ENCODE peak calls at places on chromosomes 5 and 9, in seven cellular contexts. One of them, this sample, is unnamed.

GRCh38 chr9:89042984-89043383 is 51.7 kb downstream of the S1PR3 start:
- DNase-seq in neural progenitor cell: no peak
- DNase-seq in H9: no peak
- DNase-seq in OCI-LY7: no peak
- DNase-seq in lower lobe of right lung: no peak
- DNase-seq in endodermal cell: no peak
- DNase-seq in endothelial cell of umbilical vein: no peak
- DNase-seq in this sample: no peak

GRCh38 chr5:149172261-149172660 is 31.0 kb downstream of the ABLIM3 start:
- DNase-seq in neural progenitor cell: no peak
- DNase-seq in H9: no peak
- DNase-seq in OCI-LY7: no peak
- DNase-seq in lower lobe of right lung: no peak
- DNase-seq in endodermal cell: no peak
- DNase-seq in endothelial cell of umbilical vein: peak
- DNase-seq in this sample: peak

GRCh38 chr9:77514886-77515711 is 133.0 kb downstream of the GNA14 start:
- DNase-seq in neural progenitor cell: no peak
- DNase-seq in H9: no peak
- DNase-seq in OCI-LY7: no peak
- DNase-seq in lower lobe of right lung: no peak
- DNase-seq in endodermal cell: no peak
- DNase-seq in endothelial cell of umbilical vein: peak
- DNase-seq in this sample: no peak

GRCh38 chr9:132579427-132579798 is 3.0 kb upstream of the BARHL1 start:
- DNase-seq in neural progenitor cell: no peak
- DNase-seq in H9: no peak
- DNase-seq in OCI-LY7: no peak
- DNase-seq in lower lobe of right lung: no peak
- DNase-seq in endodermal cell: no peak
- DNase-seq in endothelial cell of umbilical vein: no peak
- DNase-seq in this sample: no peak

GRCh38 chr5:36079200-36079761 is 12.6 kb upstream of the UGT3A2 start:
- DNase-seq in neural progenitor cell: peak
- DNase-seq in H9: peak
- DNase-seq in OCI-LY7: peak
- DNase-seq in lower lobe of right lung: no peak
- DNase-seq in endodermal cell: peak
- DNase-seq in endothelial cell of umbilical vein: peak
- DNase-seq in this sample: peak

GRCh38 chr9:101468116-101468515 is 32.5 kb upstream of the ALDOB start:
- DNase-seq in neural progenitor cell: no peak
- DNase-seq in H9: no peak
- DNase-seq in OCI-LY7: no peak
- DNase-seq in lower lobe of right lung: no peak
- DNase-seq in endodermal cell: no peak
- DNase-seq in endothelial cell of umbilical vein: no peak
- DNase-seq in this sample: no peak

GRCh38 chr9:81455417-81455816 is 233.9 kb downstream of the TLE1 start:
- DNase-seq in neural progenitor cell: no peak
- DNase-seq in H9: no peak
- DNase-seq in OCI-LY7: no peak
- DNase-seq in lower lobe of right lung: no peak
- DNase-seq in endodermal cell: no peak
- DNase-seq in endothelial cell of umbilical vein: no peak
- DNase-seq in this sample: no peak

GRCh38 chr5:180109920-180110319 is 38.4 kb upstream of the RNF130 start:
- DNase-seq in neural progenitor cell: no peak
- DNase-seq in H9: no peak
- DNase-seq in OCI-LY7: no peak
- DNase-seq in lower lobe of right lung: no peak
- DNase-seq in endodermal cell: no peak
- DNase-seq in endothelial cell of umbilical vein: no peak
- DNase-seq in this sample: no peak

GRCh38 chr9:97900738-97901565 is 21.3 kb downstream of the TRMO start:
- DNase-seq in neural progenitor cell: peak
- DNase-seq in H9: no peak
- DNase-seq in OCI-LY7: peak
- DNase-seq in lower lobe of right lung: no peak
- DNase-seq in endodermal cell: peak
- DNase-seq in endothelial cell of umbilical vein: peak
- DNase-seq in this sample: peak

GRCh38 chr5:50744761-50745160 is 78.3 kb downstream of the PARP8 start:
- DNase-seq in neural progenitor cell: no peak
- DNase-seq in H9: no peak
- DNase-seq in OCI-LY7: peak
- DNase-seq in lower lobe of right lung: no peak
- DNase-seq in endodermal cell: no peak
- DNase-seq in endothelial cell of umbilical vein: no peak
- DNase-seq in this sample: no peak

GRCh38 chr9:90368241-90368640 is 274.4 kb downstream of the DIRAS2 start:
- DNase-seq in neural progenitor cell: no peak
- DNase-seq in H9: no peak
- DNase-seq in OCI-LY7: no peak
- DNase-seq in lower lobe of right lung: no peak
- DNase-seq in endodermal cell: no peak
- DNase-seq in endothelial cell of umbilical vein: no peak
- DNase-seq in this sample: no peak

GRCh38 chr5:76427481-76428140 is 24.5 kb downstream of the IQGAP2 start:
- DNase-seq in neural progenitor cell: no peak
- DNase-seq in H9: peak
- DNase-seq in OCI-LY7: no peak
- DNase-seq in lower lobe of right lung: no peak
- DNase-seq in endodermal cell: peak
- DNase-seq in endothelial cell of umbilical vein: no peak
- DNase-seq in this sample: no peak

GRCh38 chr5:96595300-96596090 is 66.7 kb upstream of the CAST start:
- DNase-seq in neural progenitor cell: no peak
- DNase-seq in H9: peak
- DNase-seq in OCI-LY7: peak
- DNase-seq in lower lobe of right lung: no peak
- DNase-seq in endodermal cell: peak
- DNase-seq in endothelial cell of umbilical vein: peak
- DNase-seq in this sample: peak

GRCh38 chr5:148974638-148975330 is 88.1 kb downstream of the SH3TC2 start:
- DNase-seq in neural progenitor cell: no peak
- DNase-seq in H9: no peak
- DNase-seq in OCI-LY7: no peak
- DNase-seq in lower lobe of right lung: no peak
- DNase-seq in endodermal cell: no peak
- DNase-seq in endothelial cell of umbilical vein: peak
- DNase-seq in this sample: peak

GRCh38 chr5:150624334-150625163 is 15.9 kb upstream of the SYNPO start:
- DNase-seq in neural progenitor cell: peak
- DNase-seq in H9: peak
- DNase-seq in OCI-LY7: no peak
- DNase-seq in lower lobe of right lung: no peak
- DNase-seq in endodermal cell: peak
- DNase-seq in endothelial cell of umbilical vein: no peak
- DNase-seq in this sample: peak

GRCh38 chr5:150398432-150399157 is 14.1 kb downstream of the CD74 start:
- DNase-seq in neural progenitor cell: no peak
- DNase-seq in H9: peak
- DNase-seq in OCI-LY7: peak
- DNase-seq in lower lobe of right lung: peak
- DNase-seq in endodermal cell: peak
- DNase-seq in endothelial cell of umbilical vein: no peak
- DNase-seq in this sample: no peak

GRCh38 chr9:128798896-128799295 is 11.8 kb downstream of the TBC1D13 start:
- DNase-seq in neural progenitor cell: no peak
- DNase-seq in H9: no peak
- DNase-seq in OCI-LY7: no peak
- DNase-seq in lower lobe of right lung: no peak
- DNase-seq in endodermal cell: no peak
- DNase-seq in endothelial cell of umbilical vein: no peak
- DNase-seq in this sample: no peak

GRCh38 chr5:151267481-151268275 is 14.7 kb downstream of the GM2A start:
- DNase-seq in neural progenitor cell: no peak
- DNase-seq in H9: no peak
- DNase-seq in OCI-LY7: no peak
- DNase-seq in lower lobe of right lung: no peak
- DNase-seq in endodermal cell: no peak
- DNase-seq in endothelial cell of umbilical vein: no peak
- DNase-seq in this sample: no peak

GRCh38 chr5:158388018-158388417 is 529.1 kb upstream of the CLINT1 start:
- DNase-seq in neural progenitor cell: no peak
- DNase-seq in H9: no peak
- DNase-seq in OCI-LY7: no peak
- DNase-seq in lower lobe of right lung: no peak
- DNase-seq in endodermal cell: no peak
- DNase-seq in endothelial cell of umbilical vein: no peak
- DNase-seq in this sample: no peak

GRCh38 chr9:133235549-133236222 is 26.6 kb upstream of the OBP2B start:
- DNase-seq in neural progenitor cell: no peak
- DNase-seq in H9: no peak
- DNase-seq in OCI-LY7: no peak
- DNase-seq in lower lobe of right lung: no peak
- DNase-seq in endodermal cell: no peak
- DNase-seq in endothelial cell of umbilical vein: no peak
- DNase-seq in this sample: no peak

GRCh38 chr5:176735383-176736265 is 74.7 kb upstream of the UNC5A start:
- DNase-seq in neural progenitor cell: no peak
- DNase-seq in H9: peak
- DNase-seq in OCI-LY7: no peak
- DNase-seq in lower lobe of right lung: no peak
- DNase-seq in endodermal cell: peak
- DNase-seq in endothelial cell of umbilical vein: no peak
- DNase-seq in this sample: no peak

GRCh38 chr5:148840531-148840930 is 14.1 kb downstream of the ADRB2 start:
- DNase-seq in neural progenitor cell: no peak
- DNase-seq in H9: no peak
- DNase-seq in OCI-LY7: no peak
- DNase-seq in lower lobe of right lung: no peak
- DNase-seq in endodermal cell: no peak
- DNase-seq in endothelial cell of umbilical vein: no peak
- DNase-seq in this sample: no peak

GRCh38 chr9:91712811-91713210 is 237.2 kb downstream of the ROR2 start:
- DNase-seq in neural progenitor cell: no peak
- DNase-seq in H9: no peak
- DNase-seq in OCI-LY7: no peak
- DNase-seq in lower lobe of right lung: no peak
- DNase-seq in endodermal cell: no peak
- DNase-seq in endothelial cell of umbilical vein: no peak
- DNase-seq in this sample: no peak

GRCh38 chr9:4339783-4340335 is 40.0 kb upstream of the GLIS3 start:
- DNase-seq in neural progenitor cell: no peak
- DNase-seq in H9: no peak
- DNase-seq in OCI-LY7: no peak
- DNase-seq in lower lobe of right lung: no peak
- DNase-seq in endodermal cell: no peak
- DNase-seq in endothelial cell of umbilical vein: no peak
- DNase-seq in this sample: no peak

GRCh38 chr5:1930880-1931589 is 48.3 kb upstream of the IRX4 start:
- DNase-seq in neural progenitor cell: peak
- DNase-seq in H9: peak
- DNase-seq in OCI-LY7: no peak
- DNase-seq in lower lobe of right lung: no peak
- DNase-seq in endodermal cell: peak
- DNase-seq in endothelial cell of umbilical vein: no peak
- DNase-seq in this sample: peak

GRCh38 chr9:87834357-87834756 is 48.3 kb upstream of the SPATA31E1 start:
- DNase-seq in neural progenitor cell: peak
- DNase-seq in H9: peak
- DNase-seq in OCI-LY7: no peak
- DNase-seq in lower lobe of right lung: no peak
- DNase-seq in endodermal cell: peak
- DNase-seq in endothelial cell of umbilical vein: no peak
- DNase-seq in this sample: no peak

GRCh38 chr9:89710689-89711088 is 105.9 kb downstream of the GADD45G start:
- DNase-seq in neural progenitor cell: no peak
- DNase-seq in H9: no peak
- DNase-seq in OCI-LY7: no peak
- DNase-seq in lower lobe of right lung: no peak
- DNase-seq in endodermal cell: peak
- DNase-seq in endothelial cell of umbilical vein: no peak
- DNase-seq in this sample: no peak

GRCh38 chr5:6765612-6766525 is 52.6 kb downstream of the TENT4A start:
- DNase-seq in neural progenitor cell: peak
- DNase-seq in H9: peak
- DNase-seq in OCI-LY7: peak
- DNase-seq in lower lobe of right lung: peak
- DNase-seq in endodermal cell: peak
- DNase-seq in endothelial cell of umbilical vein: peak
- DNase-seq in this sample: peak
- H3K27ac ChIP-seq in neural progenitor cell: no peak
- H3K27ac ChIP-seq in H9: no peak
- H3K27ac ChIP-seq in OCI-LY7: no peak
- H3K27ac ChIP-seq in lower lobe of right lung: peak
- H3K27ac ChIP-seq in endodermal cell: no peak
- H3K27ac ChIP-seq in endothelial cell of umbilical vein: no peak
- H3K27ac ChIP-seq in this sample: peak

GRCh38 chr5:38420246-38420645 is 136.2 kb downstream of the LIFR start:
- DNase-seq in neural progenitor cell: no peak
- DNase-seq in H9: no peak
- DNase-seq in OCI-LY7: no peak
- DNase-seq in lower lobe of right lung: no peak
- DNase-seq in endodermal cell: no peak
- DNase-seq in endothelial cell of umbilical vein: no peak
- DNase-seq in this sample: no peak
- TF ChIP-seq CTCF in neural progenitor cell: no peak
- TF ChIP-seq CTCF in H9: no peak
- TF ChIP-seq CTCF in OCI-LY7: no peak
- TF ChIP-seq CTCF in lower lobe of right lung: no peak
- TF ChIP-seq CTCF in endodermal cell: no peak
- TF ChIP-seq CTCF in endothelial cell of umbilical vein: no peak
- TF ChIP-seq CTCF in this sample: no peak

DNA sequence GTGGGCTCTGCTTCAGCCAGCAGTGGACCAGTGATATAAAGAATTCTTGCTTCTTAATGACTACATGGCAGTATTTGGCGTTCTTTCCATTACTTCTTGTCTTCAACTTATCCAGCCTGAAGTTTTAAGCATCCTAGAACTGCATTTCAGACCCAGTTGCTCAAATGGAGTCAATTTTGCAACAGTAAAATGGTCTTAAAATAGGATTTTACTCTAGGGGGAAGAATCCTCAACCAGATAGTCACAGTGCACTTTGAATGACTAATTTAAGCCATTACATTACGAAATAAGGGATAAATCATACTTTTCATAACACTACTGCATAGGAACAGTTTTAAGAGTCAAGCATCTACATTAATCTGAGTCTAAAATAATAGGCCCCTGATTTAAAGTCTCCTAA is 1.5 kb upstream of the SMARCA2 start:
- DNase-seq in neural progenitor cell: no peak
- DNase-seq in H9: no peak
- DNase-seq in OCI-LY7: no peak
- DNase-seq in lower lobe of right lung: no peak
- DNase-seq in endodermal cell: no peak
- DNase-seq in endothelial cell of umbilical vein: no peak
- DNase-seq in this sample: peak
- H3K27ac ChIP-seq in neural progenitor cell: no peak
- H3K27ac ChIP-seq in H9: no peak
- H3K27ac ChIP-seq in OCI-LY7: no peak
- H3K27ac ChIP-seq in lower lobe of right lung: peak
- H3K27ac ChIP-seq in endodermal cell: no peak
- H3K27ac ChIP-seq in endothelial cell of umbilical vein: no peak
- H3K27ac ChIP-seq in this sample: no peak

GRCh38 chr5:168339151-168340140 is 48.0 kb downstream of the WWC1 start:
- DNase-seq in neural progenitor cell: peak
- DNase-seq in H9: peak
- DNase-seq in OCI-LY7: no peak
- DNase-seq in lower lobe of right lung: no peak
- DNase-seq in endodermal cell: peak
- DNase-seq in endothelial cell of umbilical vein: no peak
- DNase-seq in this sample: no peak
- TF ChIP-seq CTCF in neural progenitor cell: peak
- TF ChIP-seq CTCF in H9: peak
- TF ChIP-seq CTCF in OCI-LY7: peak
- TF ChIP-seq CTCF in lower lobe of right lung: no peak
- TF ChIP-seq CTCF in endodermal cell: peak
- TF ChIP-seq CTCF in endothelial cell of umbilical vein: no peak
- TF ChIP-seq CTCF in this sample: no peak

GRCh38 chr9:112104901-112105300 is 70.2 kb downstream of the SUSD1 start:
- DNase-seq in neural progenitor cell: no peak
- DNase-seq in H9: no peak
- DNase-seq in OCI-LY7: peak
- DNase-seq in lower lobe of right lung: no peak
- DNase-seq in endodermal cell: no peak
- DNase-seq in endothelial cell of umbilical vein: no peak
- DNase-seq in this sample: no peak
- H3K27ac ChIP-seq in neural progenitor cell: no peak
- H3K27ac ChIP-seq in H9: no peak
- H3K27ac ChIP-seq in OCI-LY7: no peak
- H3K27ac ChIP-seq in lower lobe of right lung: no peak
- H3K27ac ChIP-seq in endodermal cell: no peak
- H3K27ac ChIP-seq in endothelial cell of umbilical vein: no peak
- H3K27ac ChIP-seq in this sample: no peak